ENCODE peak calls at places on chromosome 22, in nine cellular contexts. One of them, this sample, is unnamed.

GRCh38 chr22:29710922-29711593 is 8.7 kb upstream of the CABP7 start:
- DNase-seq in endodermal cell: no peak
- DNase-seq in body of pancreas: peak
- DNase-seq in adrenal gland: peak
- DNase-seq in RWPE1: no peak
- DNase-seq in HL-60: no peak
- DNase-seq in uterus: no peak
- DNase-seq in A549: no peak
- DNase-seq in testis: peak
- DNase-seq in this sample: no peak

GRCh38 chr22:45844949-45845613 is 131.9 kb downstream of the WNT7B start:
- DNase-seq in endodermal cell: no peak
- DNase-seq in body of pancreas: no peak
- DNase-seq in adrenal gland: no peak
- DNase-seq in RWPE1: no peak
- DNase-seq in HL-60: no peak
- DNase-seq in uterus: no peak
- DNase-seq in A549: no peak
- DNase-seq in testis: no peak
- DNase-seq in this sample: no peak

GRCh38 chr22:48897638-48897954 is 930.1 kb downstream of the BRD1 start:
- DNase-seq in endodermal cell: no peak
- DNase-seq in body of pancreas: no peak
- DNase-seq in adrenal gland: peak
- DNase-seq in RWPE1: no peak
- DNase-seq in HL-60: no peak
- DNase-seq in uterus: no peak
- DNase-seq in A549: no peak
- DNase-seq in testis: no peak
- DNase-seq in this sample: no peak

GRCh38 chr22:44676441-44677298 is 25.3 kb upstream of the PRR5 start:
- DNase-seq in endodermal cell: peak
- DNase-seq in body of pancreas: no peak
- DNase-seq in adrenal gland: no peak
- DNase-seq in RWPE1: no peak
- DNase-seq in HL-60: no peak
- DNase-seq in uterus: no peak
- DNase-seq in A549: peak
- DNase-seq in testis: no peak
- DNase-seq in this sample: no peak

GRCh38 chr22:30864441-30865420 is 103.8 kb downstream of the MORC2 start:
- DNase-seq in endodermal cell: no peak
- DNase-seq in body of pancreas: no peak
- DNase-seq in adrenal gland: peak
- DNase-seq in RWPE1: no peak
- DNase-seq in HL-60: no peak
- DNase-seq in uterus: no peak
- DNase-seq in A549: no peak
- DNase-seq in testis: no peak
- DNase-seq in this sample: no peak

GRCh38 chr22:32475428-32476010 is 908 bp downstream of the FBXO7 start:
- DNase-seq in endodermal cell: peak
- DNase-seq in body of pancreas: peak
- DNase-seq in adrenal gland: peak
- DNase-seq in RWPE1: no peak
- DNase-seq in HL-60: peak
- DNase-seq in uterus: peak
- DNase-seq in A549: no peak
- DNase-seq in testis: peak
- DNase-seq in this sample: no peak

GRCh38 chr22:44683881-44684280 is 18.1 kb upstream of the PRR5 start:
- DNase-seq in endodermal cell: no peak
- DNase-seq in body of pancreas: no peak
- DNase-seq in adrenal gland: no peak
- DNase-seq in RWPE1: no peak
- DNase-seq in HL-60: no peak
- DNase-seq in uterus: no peak
- DNase-seq in A549: no peak
- DNase-seq in testis: no peak
- DNase-seq in this sample: no peak

GRCh38 chr22:12601870-12602779 is 2925.9 kb upstream of the OR11H1 start:
- DNase-seq in endodermal cell: no peak
- DNase-seq in body of pancreas: no peak
- DNase-seq in adrenal gland: no peak
- DNase-seq in RWPE1: no peak
- DNase-seq in HL-60: no peak
- DNase-seq in uterus: no peak
- DNase-seq in A549: no peak
- DNase-seq in testis: peak
- DNase-seq in this sample: no peak

GRCh38 chr22:23556026-23556620 is 24.0 kb downstream of the IGLL1 start:
- DNase-seq in endodermal cell: no peak
- DNase-seq in body of pancreas: no peak
- DNase-seq in adrenal gland: no peak
- DNase-seq in RWPE1: no peak
- DNase-seq in HL-60: no peak
- DNase-seq in uterus: no peak
- DNase-seq in A549: no peak
- DNase-seq in testis: no peak
- DNase-seq in this sample: no peak

GRCh38 chr22:48837341-48837935 is 990.2 kb downstream of the BRD1 start:
- DNase-seq in endodermal cell: no peak
- DNase-seq in body of pancreas: no peak
- DNase-seq in adrenal gland: no peak
- DNase-seq in RWPE1: no peak
- DNase-seq in HL-60: no peak
- DNase-seq in uterus: no peak
- DNase-seq in A549: peak
- DNase-seq in testis: no peak
- DNase-seq in this sample: no peak

GRCh38 chr22:45225732-45226560 is 14.7 kb downstream of the KIAA0930 start:
- DNase-seq in endodermal cell: peak
- DNase-seq in body of pancreas: peak
- DNase-seq in adrenal gland: peak
- DNase-seq in RWPE1: no peak
- DNase-seq in HL-60: peak
- DNase-seq in uterus: no peak
- DNase-seq in A549: no peak
- DNase-seq in testis: peak
- DNase-seq in this sample: peak

GRCh38 chr22:45964372-45964771 is 12.6 kb downstream of the WNT7B start:
- DNase-seq in endodermal cell: no peak
- DNase-seq in body of pancreas: no peak
- DNase-seq in adrenal gland: no peak
- DNase-seq in RWPE1: no peak
- DNase-seq in HL-60: no peak
- DNase-seq in uterus: no peak
- DNase-seq in A549: no peak
- DNase-seq in testis: no peak
- DNase-seq in this sample: no peak

GRCh38 chr22:37638351-37639069 is 959 bp upstream of the SH3BP1 start:
- DNase-seq in endodermal cell: peak
- DNase-seq in body of pancreas: no peak
- DNase-seq in adrenal gland: no peak
- DNase-seq in RWPE1: no peak
- DNase-seq in HL-60: no peak
- DNase-seq in uterus: no peak
- DNase-seq in A549: no peak
- DNase-seq in testis: no peak
- DNase-seq in this sample: no peak

GRCh38 chr22:37634505-37635002 is 4.9 kb upstream of the SH3BP1 start:
- DNase-seq in endodermal cell: no peak
- DNase-seq in body of pancreas: no peak
- DNase-seq in adrenal gland: no peak
- DNase-seq in RWPE1: no peak
- DNase-seq in HL-60: peak
- DNase-seq in uterus: no peak
- DNase-seq in A549: no peak
- DNase-seq in testis: no peak
- DNase-seq in this sample: no peak

GRCh38 chr22:37636949-37637273 is 2.6 kb upstream of the SH3BP1 start:
- DNase-seq in endodermal cell: no peak
- DNase-seq in body of pancreas: no peak
- DNase-seq in adrenal gland: no peak
- DNase-seq in RWPE1: no peak
- DNase-seq in HL-60: no peak
- DNase-seq in uterus: no peak
- DNase-seq in A549: no peak
- DNase-seq in testis: no peak
- DNase-seq in this sample: no peak

GRCh38 chr22:37635157-37635556 is 4.3 kb upstream of the SH3BP1 start:
- DNase-seq in endodermal cell: no peak
- DNase-seq in body of pancreas: no peak
- DNase-seq in adrenal gland: no peak
- DNase-seq in RWPE1: no peak
- DNase-seq in HL-60: no peak
- DNase-seq in uterus: no peak
- DNase-seq in A549: no peak
- DNase-seq in testis: no peak
- DNase-seq in this sample: no peak

GRCh38 chr22:37636186-37636948 is 3.1 kb upstream of the SH3BP1 start:
- DNase-seq in endodermal cell: no peak
- DNase-seq in body of pancreas: no peak
- DNase-seq in adrenal gland: no peak
- DNase-seq in RWPE1: no peak
- DNase-seq in HL-60: peak
- DNase-seq in uterus: no peak
- DNase-seq in A549: no peak
- DNase-seq in testis: no peak
- DNase-seq in this sample: no peak
- H3K27ac ChIP-seq in endodermal cell: peak
- H3K27ac ChIP-seq in body of pancreas: no peak
- H3K27ac ChIP-seq in adrenal gland: peak
- H3K27ac ChIP-seq in RWPE1: peak
- H3K27ac ChIP-seq in HL-60: peak
- H3K27ac ChIP-seq in uterus: peak
- H3K27ac ChIP-seq in A549: no peak
- H3K27ac ChIP-seq in testis: no peak
- H3K27ac ChIP-seq in this sample: no peak

GRCh38 chr22:50479686-50480085 is 1.7 kb upstream of the ADM2 start:
- DNase-seq in endodermal cell: no peak
- DNase-seq in body of pancreas: no peak
- DNase-seq in adrenal gland: no peak
- DNase-seq in RWPE1: no peak
- DNase-seq in HL-60: peak
- DNase-seq in uterus: no peak
- DNase-seq in A549: no peak
- DNase-seq in testis: no peak
- DNase-seq in this sample: no peak

GRCh38 chr22:50481440-50482106 is at the start of gene ADM2:
- DNase-seq in endodermal cell: peak
- DNase-seq in body of pancreas: peak
- DNase-seq in adrenal gland: no peak
- DNase-seq in RWPE1: no peak
- DNase-seq in HL-60: no peak
- DNase-seq in uterus: no peak
- DNase-seq in A549: peak
- DNase-seq in testis: no peak
- DNase-seq in this sample: no peak

GRCh38 chr22:50483106-50483505 is 1.8 kb downstream of the ADM2 start:
- DNase-seq in endodermal cell: no peak
- DNase-seq in body of pancreas: no peak
- DNase-seq in adrenal gland: no peak
- DNase-seq in RWPE1: no peak
- DNase-seq in HL-60: no peak
- DNase-seq in uterus: no peak
- DNase-seq in A549: no peak
- DNase-seq in testis: no peak
- DNase-seq in this sample: no peak

GRCh38 chr22:50482107-50483074 is 1.0 kb downstream of the ADM2 start:
- DNase-seq in endodermal cell: peak
- DNase-seq in body of pancreas: peak
- DNase-seq in adrenal gland: no peak
- DNase-seq in RWPE1: no peak
- DNase-seq in HL-60: no peak
- DNase-seq in uterus: no peak
- DNase-seq in A549: no peak
- DNase-seq in testis: no peak
- DNase-seq in this sample: no peak

GRCh38 chr22:50481045-50481439 is 301 bp upstream of the ADM2 start:
- DNase-seq in endodermal cell: no peak
- DNase-seq in body of pancreas: no peak
- DNase-seq in adrenal gland: no peak
- DNase-seq in RWPE1: no peak
- DNase-seq in HL-60: no peak
- DNase-seq in uterus: no peak
- DNase-seq in A549: no peak
- DNase-seq in testis: no peak
- DNase-seq in this sample: no peak
- H3K27ac ChIP-seq in endodermal cell: no peak
- H3K27ac ChIP-seq in body of pancreas: peak
- H3K27ac ChIP-seq in adrenal gland: no peak
- H3K27ac ChIP-seq in RWPE1: peak
- H3K27ac ChIP-seq in HL-60: no peak
- H3K27ac ChIP-seq in uterus: no peak
- H3K27ac ChIP-seq in A549: peak
- H3K27ac ChIP-seq in testis: no peak
- H3K27ac ChIP-seq in this sample: no peak

GRCh38 chr22:42611076-42611475 is 3.6 kb downstream of the POLDIP3 start:
- DNase-seq in endodermal cell: no peak
- DNase-seq in body of pancreas: no peak
- DNase-seq in adrenal gland: no peak
- DNase-seq in RWPE1: no peak
- DNase-seq in HL-60: no peak
- DNase-seq in uterus: no peak
- DNase-seq in A549: no peak
- DNase-seq in testis: no peak
- DNase-seq in this sample: no peak
- H3K27ac ChIP-seq in endodermal cell: no peak
- H3K27ac ChIP-seq in body of pancreas: peak
- H3K27ac ChIP-seq in adrenal gland: peak
- H3K27ac ChIP-seq in RWPE1: no peak
- H3K27ac ChIP-seq in HL-60: no peak
- H3K27ac ChIP-seq in uterus: no peak
- H3K27ac ChIP-seq in A549: no peak
- H3K27ac ChIP-seq in testis: no peak
- H3K27ac ChIP-seq in this sample: no peak

DNA sequence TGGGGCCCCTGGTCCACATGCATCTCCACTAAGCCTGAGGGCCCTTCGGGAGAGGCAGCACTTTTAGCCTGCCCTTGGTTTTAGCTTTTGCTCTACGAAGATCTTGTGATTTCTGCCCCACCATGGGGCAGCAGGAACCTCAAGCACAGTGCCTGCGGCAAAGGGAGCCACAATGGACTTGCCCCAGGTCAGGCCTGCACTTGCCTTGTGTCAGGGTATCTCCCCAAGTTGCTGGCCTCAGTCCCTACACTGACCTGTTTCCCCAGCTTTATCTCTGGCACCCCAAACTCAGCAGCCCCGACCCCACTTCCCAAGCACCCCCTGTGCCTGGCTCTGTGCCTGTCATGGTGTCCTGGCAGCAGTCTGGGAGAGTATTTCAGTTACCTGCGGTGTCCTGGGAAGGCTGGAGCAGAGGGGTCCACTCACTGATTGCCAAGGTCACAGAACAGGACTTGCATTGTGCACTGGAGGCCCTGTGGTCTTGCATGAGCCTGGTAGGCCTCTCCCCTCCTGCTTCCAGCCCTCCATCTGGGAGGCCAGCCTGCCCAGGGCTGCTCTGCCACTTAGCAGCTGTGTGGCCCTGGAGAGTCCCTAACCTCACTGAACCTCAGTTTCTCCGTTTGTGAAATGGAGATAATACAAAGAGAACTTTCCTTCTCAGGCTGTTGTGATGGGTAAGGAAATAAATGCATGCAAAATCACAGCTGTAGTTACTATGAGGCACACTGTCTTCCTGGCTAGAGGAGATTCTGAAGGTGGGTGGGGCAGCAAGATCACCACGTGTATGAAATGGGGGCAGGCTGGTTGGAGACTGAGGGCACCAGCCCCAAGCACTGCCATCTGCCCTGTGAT is 3.6 kb upstream of the AIFM3 start:
- DNase-seq in endodermal cell: no peak
- DNase-seq in body of pancreas: no peak
- DNase-seq in adrenal gland: no peak
- DNase-seq in RWPE1: no peak
- DNase-seq in HL-60: no peak
- DNase-seq in uterus: no peak
- DNase-seq in A549: no peak
- DNase-seq in testis: no peak
- DNase-seq in this sample: no peak
- H3K27ac ChIP-seq in endodermal cell: no peak
- H3K27ac ChIP-seq in body of pancreas: no peak
- H3K27ac ChIP-seq in adrenal gland: no peak
- H3K27ac ChIP-seq in RWPE1: peak
- H3K27ac ChIP-seq in HL-60: no peak
- H3K27ac ChIP-seq in uterus: no peak
- H3K27ac ChIP-seq in A549: no peak
- H3K27ac ChIP-seq in testis: no peak
- H3K27ac ChIP-seq in this sample: no peak

This sample was measured in caudate nucleus.